ENCODE peak calls at places on chromosomes 13 and 19, in ten cellular contexts. One of them, this sample, is unnamed.

GRCh38 chr19:6587998-6588507 is 2.9 kb downstream of the CD70 start:
- DNase-seq in Caco-2: no peak
- DNase-seq in fibroblast of pulmonary artery: no peak
- DNase-seq in hepatocyte: no peak
- DNase-seq in OCI-LY7: peak; percentile 85
- DNase-seq in BJ: no peak
- DNase-seq in endodermal cell: no peak
- DNase-seq in osteoblast: no peak
- DNase-seq in right atrium auricular region: no peak
- DNase-seq in astrocyte of the spinal cord: no peak
- DNase-seq in this sample: no peak

GRCh38 chr13:26771796-26772195 is 11.2 kb upstream of the GPR12 start:
- DNase-seq in osteoblast: no peak
- DNase-seq in OCI-LY7: no peak
- DNase-seq in fibroblast of pulmonary artery: no peak
- DNase-seq in astrocyte of the spinal cord: no peak
- DNase-seq in Caco-2: no peak
- DNase-seq in right atrium auricular region: no peak
- DNase-seq in BJ: no peak
- DNase-seq in hepatocyte: no peak
- DNase-seq in endodermal cell: no peak
- DNase-seq in this sample: no peak

GRCh38 chr13:94713556-94714182 is 1.3 kb upstream of the SOX21 start:
- DNase-seq in Caco-2: no peak
- DNase-seq in right atrium auricular region: no peak
- DNase-seq in BJ: no peak
- DNase-seq in endodermal cell: peak; percentile 75
- DNase-seq in fibroblast of pulmonary artery: no peak
- DNase-seq in astrocyte of the spinal cord: peak; percentile 7
- DNase-seq in osteoblast: peak; percentile 79
- DNase-seq in hepatocyte: no peak
- DNase-seq in OCI-LY7: no peak
- DNase-seq in this sample: no peak

GRCh38 chr13:48492123-48493075 is 40.5 kb downstream of the RCBTB2 start:
- DNase-seq in endodermal cell: no peak
- DNase-seq in Caco-2: no peak
- DNase-seq in right atrium auricular region: peak; percentile 85
- DNase-seq in osteoblast: peak; percentile 86
- DNase-seq in BJ: peak; percentile 49
- DNase-seq in OCI-LY7: peak; percentile 89
- DNase-seq in fibroblast of pulmonary artery: peak; percentile 88
- DNase-seq in astrocyte of the spinal cord: no peak
- DNase-seq in hepatocyte: peak; percentile 27
- DNase-seq in this sample: peak; percentile 80

GRCh38 chr19:35608250-35608649 is 4.3 kb upstream of the HAUS5 start:
- DNase-seq in osteoblast: no peak
- DNase-seq in hepatocyte: no peak
- DNase-seq in right atrium auricular region: no peak
- DNase-seq in OCI-LY7: peak; percentile 55
- DNase-seq in endodermal cell: no peak
- DNase-seq in BJ: no peak
- DNase-seq in astrocyte of the spinal cord: no peak
- DNase-seq in Caco-2: no peak
- DNase-seq in fibroblast of pulmonary artery: no peak
- DNase-seq in this sample: peak; percentile 9

GRCh38 chr13:21106089-21106488 is 44.7 kb upstream of the LATS2 start:
- DNase-seq in OCI-LY7: no peak
- DNase-seq in Caco-2: no peak
- DNase-seq in fibroblast of pulmonary artery: peak; percentile 35
- DNase-seq in osteoblast: peak; percentile 95
- DNase-seq in endodermal cell: no peak
- DNase-seq in hepatocyte: no peak
- DNase-seq in BJ: peak; percentile 57
- DNase-seq in astrocyte of the spinal cord: peak; percentile 78
- DNase-seq in right atrium auricular region: no peak
- DNase-seq in this sample: peak; percentile 23

GRCh38 chr13:20400774-20401173 is 124.9 kb downstream of the CRYL1 start:
- DNase-seq in fibroblast of pulmonary artery: peak; percentile 22
- DNase-seq in OCI-LY7: no peak
- DNase-seq in right atrium auricular region: peak; percentile 38
- DNase-seq in astrocyte of the spinal cord: peak; percentile 48
- DNase-seq in Caco-2: no peak
- DNase-seq in hepatocyte: no peak
- DNase-seq in osteoblast: no peak
- DNase-seq in BJ: no peak
- DNase-seq in endodermal cell: no peak
- DNase-seq in this sample: peak; percentile 46

GRCh38 chr19:5850743-5851293 is 431 bp downstream of the FUT3 start:
- DNase-seq in BJ: peak; percentile 29
- DNase-seq in hepatocyte: no peak
- DNase-seq in fibroblast of pulmonary artery: peak; percentile 75
- DNase-seq in endodermal cell: no peak
- DNase-seq in OCI-LY7: peak; percentile 16
- DNase-seq in Caco-2: no peak
- DNase-seq in astrocyte of the spinal cord: peak; percentile 55
- DNase-seq in osteoblast: peak; percentile 91
- DNase-seq in right atrium auricular region: no peak
- DNase-seq in this sample: peak; percentile 75

GRCh38 chr13:64332048-64332447 is 2898.1 kb downstream of the PCDH9 start:
- DNase-seq in BJ: no peak
- DNase-seq in astrocyte of the spinal cord: peak; percentile 22
- DNase-seq in fibroblast of pulmonary artery: no peak
- DNase-seq in hepatocyte: no peak
- DNase-seq in endodermal cell: no peak
- DNase-seq in osteoblast: no peak
- DNase-seq in OCI-LY7: no peak
- DNase-seq in Caco-2: no peak
- DNase-seq in right atrium auricular region: no peak
- DNase-seq in this sample: no peak

GRCh38 chr19:5679289-5680082 is 830 bp downstream of the MICOS13 start:
- DNase-seq in osteoblast: peak; percentile 87
- DNase-seq in right atrium auricular region: no peak
- DNase-seq in endodermal cell: peak; percentile 65
- DNase-seq in fibroblast of pulmonary artery: no peak
- DNase-seq in BJ: no peak
- DNase-seq in astrocyte of the spinal cord: no peak
- DNase-seq in Caco-2: no peak
- DNase-seq in OCI-LY7: no peak
- DNase-seq in hepatocyte: peak; percentile 19
- DNase-seq in this sample: no peak

GRCh38 chr19:35430382-35431146 is 17.5 kb upstream of the FFAR2 start:
- DNase-seq in astrocyte of the spinal cord: no peak
- DNase-seq in endodermal cell: no peak
- DNase-seq in fibroblast of pulmonary artery: no peak
- DNase-seq in Caco-2: no peak
- DNase-seq in hepatocyte: no peak
- DNase-seq in right atrium auricular region: no peak
- DNase-seq in OCI-LY7: no peak
- DNase-seq in osteoblast: no peak
- DNase-seq in BJ: no peak
- DNase-seq in this sample: no peak

GRCh38 chr19:48445256-48445605 is 552 bp upstream of the GRWD1 start:
- DNase-seq in osteoblast: peak; percentile 100
- DNase-seq in hepatocyte: peak; percentile 85
- DNase-seq in fibroblast of pulmonary artery: peak; percentile 94
- DNase-seq in astrocyte of the spinal cord: peak; percentile 93
- DNase-seq in OCI-LY7: no peak
- DNase-seq in BJ: peak; percentile 52
- DNase-seq in endodermal cell: peak; percentile 80
- DNase-seq in right atrium auricular region: peak; percentile 71
- DNase-seq in Caco-2: peak; percentile 73
- DNase-seq in this sample: peak; percentile 94

GRCh38 chr13:95195146-95195545 is 106.1 kb downstream of the ABCC4 start:
- DNase-seq in hepatocyte: no peak
- DNase-seq in endodermal cell: peak; percentile 3
- DNase-seq in astrocyte of the spinal cord: no peak
- DNase-seq in BJ: no peak
- DNase-seq in OCI-LY7: no peak
- DNase-seq in right atrium auricular region: no peak
- DNase-seq in osteoblast: no peak
- DNase-seq in fibroblast of pulmonary artery: no peak
- DNase-seq in Caco-2: no peak
- DNase-seq in this sample: no peak

GRCh38 chr13:98307392-98307743 is 130.3 kb upstream of the RNF113B start:
- DNase-seq in fibroblast of pulmonary artery: no peak
- DNase-seq in OCI-LY7: no peak
- DNase-seq in Caco-2: no peak
- DNase-seq in endodermal cell: no peak
- DNase-seq in BJ: no peak
- DNase-seq in astrocyte of the spinal cord: no peak
- DNase-seq in right atrium auricular region: no peak
- DNase-seq in hepatocyte: peak; percentile 35
- DNase-seq in osteoblast: no peak
- DNase-seq in this sample: peak; percentile 21
- TF ChIP-seq CTCF in fibroblast of pulmonary artery: no peak
- TF ChIP-seq CTCF in OCI-LY7: no peak
- TF ChIP-seq CTCF in Caco-2: no peak
- TF ChIP-seq CTCF in endodermal cell: no peak
- TF ChIP-seq CTCF in BJ: no peak
- TF ChIP-seq CTCF in astrocyte of the spinal cord: no peak
- TF ChIP-seq CTCF in right atrium auricular region: no peak
- TF ChIP-seq CTCF in hepatocyte: no peak
- TF ChIP-seq CTCF in osteoblast: no peak
- TF ChIP-seq CTCF in this sample: no peak

GRCh38 chr19:54172413-54172763 is 572 bp downstream of the TMC4 start:
- DNase-seq in astrocyte of the spinal cord: no peak
- DNase-seq in osteoblast: no peak
- DNase-seq in endodermal cell: no peak
- DNase-seq in hepatocyte: peak; percentile 71
- DNase-seq in right atrium auricular region: no peak
- DNase-seq in BJ: no peak
- DNase-seq in OCI-LY7: no peak
- DNase-seq in fibroblast of pulmonary artery: no peak
- DNase-seq in Caco-2: peak; percentile 68
- DNase-seq in this sample: no peak
- H3K4me3 ChIP-seq in astrocyte of the spinal cord: no peak overlapping the region
- H3K4me3 ChIP-seq in osteoblast: no peak overlapping the region
- H3K4me3 ChIP-seq in endodermal cell: peak overlapping the region; percentile 75
- H3K4me3 ChIP-seq in hepatocyte: peak overlapping the region; percentile 32
- H3K4me3 ChIP-seq in right atrium auricular region: no peak overlapping the region
- H3K4me3 ChIP-seq in BJ: no peak overlapping the region
- H3K4me3 ChIP-seq in OCI-LY7: no peak overlapping the region
- H3K4me3 ChIP-seq in fibroblast of pulmonary artery: no peak overlapping the region
- H3K4me3 ChIP-seq in Caco-2: peak overlapping the region; percentile 46
- H3K4me3 ChIP-seq in this sample: no peak overlapping the region

DNA sequence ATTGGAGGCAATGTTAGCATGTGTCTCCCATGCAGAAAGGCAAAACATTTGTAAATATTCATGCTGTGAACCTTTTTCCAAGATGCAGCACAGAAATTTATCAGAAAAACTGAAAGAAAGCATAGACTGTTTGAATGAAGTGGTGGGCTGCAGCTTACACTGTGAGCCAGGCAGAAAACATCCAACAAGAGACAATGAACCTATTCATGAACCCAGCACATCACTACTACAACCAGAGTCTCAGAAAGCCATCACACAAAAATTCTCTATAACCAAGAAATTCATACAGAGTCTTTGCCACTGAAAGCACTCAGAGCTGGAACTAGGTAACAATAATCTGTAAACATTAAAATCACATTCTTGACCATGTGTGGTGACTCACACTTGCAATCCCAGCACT is 448.9 kb downstream of the UQCRFS1 start:
- DNase-seq in astrocyte of the spinal cord: no peak
- DNase-seq in endodermal cell: no peak
- DNase-seq in fibroblast of pulmonary artery: no peak
- DNase-seq in right atrium auricular region: no peak
- DNase-seq in hepatocyte: no peak
- DNase-seq in OCI-LY7: no peak
- DNase-seq in osteoblast: no peak
- DNase-seq in BJ: no peak
- DNase-seq in Caco-2: no peak
- DNase-seq in this sample: no peak
- TF ChIP-seq CTCF in astrocyte of the spinal cord: no peak
- TF ChIP-seq CTCF in endodermal cell: no peak
- TF ChIP-seq CTCF in fibroblast of pulmonary artery: no peak
- TF ChIP-seq CTCF in right atrium auricular region: no peak
- TF ChIP-seq CTCF in hepatocyte: no peak
- TF ChIP-seq CTCF in OCI-LY7: no peak
- TF ChIP-seq CTCF in osteoblast: no peak
- TF ChIP-seq CTCF in BJ: no peak
- TF ChIP-seq CTCF in Caco-2: no peak
- TF ChIP-seq CTCF in this sample: no peak

DNA sequence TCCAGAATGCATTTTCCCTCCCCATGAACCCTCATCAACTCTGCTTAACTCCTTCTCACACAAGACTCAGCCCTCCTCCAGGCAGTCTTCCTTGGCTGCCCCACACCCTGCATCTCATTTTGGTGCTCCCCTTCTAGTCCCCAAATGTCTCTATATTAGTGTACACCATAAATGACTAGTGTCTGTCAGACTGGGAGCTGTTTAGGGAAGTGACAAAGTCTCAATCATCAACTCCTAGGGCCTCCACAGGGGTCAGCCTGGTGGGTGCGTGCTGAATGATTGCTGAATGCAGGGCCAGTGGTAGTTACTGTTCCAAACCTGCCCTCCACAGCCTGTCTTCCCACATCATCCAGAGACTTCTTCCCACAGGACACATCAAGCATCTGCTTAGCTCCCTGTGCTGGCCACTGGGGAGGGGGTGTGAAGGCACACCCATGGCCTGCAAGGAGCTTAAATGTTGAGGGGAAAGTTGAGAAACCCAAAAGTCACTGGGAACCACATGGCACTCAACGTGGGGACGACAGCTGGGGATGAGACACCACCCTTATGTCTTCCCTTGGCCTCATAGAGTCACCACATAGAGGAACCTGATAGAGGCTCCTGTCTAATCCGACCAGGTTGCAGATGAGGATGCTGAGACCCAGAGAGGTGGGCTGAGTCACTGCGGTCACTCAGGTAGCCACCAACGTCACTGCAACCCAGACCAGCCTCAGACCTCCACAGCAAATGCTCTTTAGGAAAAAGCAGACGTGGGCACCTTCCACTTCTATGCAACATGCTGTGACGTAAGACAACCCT is 79.3 kb upstream of the TM9SF2 start:
- DNase-seq in fibroblast of pulmonary artery: no peak
- DNase-seq in astrocyte of the spinal cord: no peak
- DNase-seq in endodermal cell: no peak
- DNase-seq in OCI-LY7: no peak
- DNase-seq in BJ: no peak
- DNase-seq in Caco-2: no peak
- DNase-seq in osteoblast: no peak
- DNase-seq in right atrium auricular region: no peak
- DNase-seq in hepatocyte: no peak
- DNase-seq in this sample: no peak
- H3K4me3 ChIP-seq in fibroblast of pulmonary artery: no peak overlapping the region
- H3K4me3 ChIP-seq in astrocyte of the spinal cord: no peak overlapping the region
- H3K4me3 ChIP-seq in endodermal cell: no peak overlapping the region
- H3K4me3 ChIP-seq in OCI-LY7: no peak overlapping the region
- H3K4me3 ChIP-seq in BJ: no peak overlapping the region
- H3K4me3 ChIP-seq in Caco-2: no peak overlapping the region
- H3K4me3 ChIP-seq in osteoblast: no peak overlapping the region
- H3K4me3 ChIP-seq in right atrium auricular region: no peak overlapping the region
- H3K4me3 ChIP-seq in hepatocyte: no peak overlapping the region
- H3K4me3 ChIP-seq in this sample: no peak overlapping the region

GRCh38 chr13:63048648-63049047 is 1633.0 kb upstream of the PCDH20 start:
- DNase-seq in endodermal cell: no peak
- DNase-seq in right atrium auricular region: no peak
- DNase-seq in BJ: no peak
- DNase-seq in hepatocyte: no peak
- DNase-seq in Caco-2: no peak
- DNase-seq in OCI-LY7: no peak
- DNase-seq in fibroblast of pulmonary artery: no peak
- DNase-seq in osteoblast: no peak
- DNase-seq in astrocyte of the spinal cord: no peak
- DNase-seq in this sample: no peak
- TF ChIP-seq CTCF in endodermal cell: peak; percentile 58
- TF ChIP-seq CTCF in right atrium auricular region: no peak
- TF ChIP-seq CTCF in BJ: no peak
- TF ChIP-seq CTCF in hepatocyte: no peak
- TF ChIP-seq CTCF in Caco-2: no peak
- TF ChIP-seq CTCF in OCI-LY7: peak; percentile 23
- TF ChIP-seq CTCF in fibroblast of pulmonary artery: peak; percentile 4
- TF ChIP-seq CTCF in osteoblast: peak; percentile 8
- TF ChIP-seq CTCF in astrocyte of the spinal cord: peak; percentile 39
- TF ChIP-seq CTCF in this sample: no peak